ENCODE peak calls at places on chromosomes 4 and X, in six cellular contexts. A is H54, O is ACHN, D is Peyer's patch, Z is astrocyte of the spinal cord, H is tibial nerve. U is an unnamed sample.

GRCh38 chr4:87543835-87544461 is 14.8 kb upstream of the SPARCL1 start:
- DNase-seq in D (no peak), Z (peak), A (peak), H (no peak), O (peak), U (no peak)

GRCh38 chr4:77581724-77582123 is 23.9 kb upstream of the CXCL13 start:
- DNase-seq in A (no peak), H (no peak), O (no peak), Z (no peak), D (no peak), U (no peak)

GRCh38 chrX:2388669-2389068 is 112.1 kb downstream of the DHRSX start:
- DNase-seq in Z (no peak), H (no peak), A (no peak), D (no peak), O (no peak), U (no peak)

GRCh38 chr4:26789208-26789607 is 71.4 kb upstream of the STIM2 start:
- DNase-seq in Z (no peak), D (no peak), H (no peak), A (no peak), O (no peak), U (no peak)

GRCh38 chr4:78585633-78586032 is 34.1 kb downstream of the ANXA3 start:
- DNase-seq in Z (no peak), O (no peak), H (no peak), D (no peak), A (no peak), U (no peak)

GRCh38 chrX:71870337-71871098 is 40.1 kb upstream of the NHSL2 start:
- DNase-seq in D (no peak), Z (peak), H (no peak), A (no peak), O (peak), U (no peak)

GRCh38 chrX:21961142-21961541 is 20.6 kb downstream of the SMS start:
- DNase-seq in O (no peak), H (no peak), A (no peak), Z (no peak), D (no peak), U (no peak)

GRCh38 chr4:8120518-8120917 is 38.1 kb downstream of the ABLIM2 start:
- DNase-seq in H (no peak), D (no peak), A (no peak), Z (no peak), O (no peak), U (no peak)

GRCh38 chrX:18422325-18422724 is 3.1 kb upstream of the CDKL5 start:
- DNase-seq in A (no peak), Z (peak), H (no peak), D (no peak), O (peak), U (no peak)

GRCh38 chr4:127523369-127523768 is 109.4 kb upstream of the INTU start:
- DNase-seq in D (no peak), O (no peak), Z (no peak), A (no peak), H (no peak), U (no peak)

GRCh38 chr4:89161841-89162240 is 50.5 kb downstream of the TIGD2 start:
- DNase-seq in H (no peak), A (no peak), Z (no peak), D (no peak), O (no peak), U (no peak)

GRCh38 chr4:118032691-118033090 is 1.6 kb upstream of the NDST3 start:
- DNase-seq in D (no peak), A (peak), Z (peak), O (peak), H (no peak), U (no peak)

GRCh38 chr4:93764647-93765246 is 63.8 kb upstream of the ATOH1 start:
- DNase-seq in H (no peak), A (peak), D (no peak), O (peak), Z (peak), U (peak)

GRCh38 chr4:74555231-74555630 is 110.3 kb downstream of the AREG start:
- DNase-seq in A (no peak), Z (peak), O (no peak), D (no peak), H (no peak), U (no peak)

GRCh38 chr4:107153956-107154355 is 117.8 kb upstream of the DKK2 start:
- DNase-seq in A (no peak), O (no peak), Z (peak), D (no peak), H (no peak), U (no peak)

GRCh38 chr4:125187221-125187620 is 127.5 kb upstream of the FAT4 start:
- DNase-seq in D (no peak), Z (peak), H (no peak), A (peak), O (no peak), U (no peak)

GRCh38 chrX:41389311-41389888 is 55.4 kb downstream of the DDX3X start:
- DNase-seq in Z (no peak), D (no peak), H (no peak), O (no peak), A (no peak), U (no peak)

GRCh38 chr4:5374994-5375393 is 323.7 kb downstream of the STK32B start:
- DNase-seq in O (no peak), Z (no peak), A (no peak), D (no peak), H (no peak), U (no peak)

GRCh38 chrX:30875957-30876356 is 13.1 kb downstream of the TAB3 start:
- DNase-seq in Z (peak), D (no peak), O (peak), A (no peak), H (no peak), U (no peak)

GRCh38 chr4:68342139-68342538 is 7.8 kb downstream of the YTHDC1 start:
- DNase-seq in D (no peak), A (no peak), O (no peak), Z (peak), H (no peak), U (no peak)

GRCh38 chr4:143667461-143667860 is 33.0 kb downstream of the FREM3 start:
- DNase-seq in D (no peak), Z (peak), H (no peak), O (peak), A (no peak), U (no peak)

GRCh38 chr4:140018931-140019618 is 134.9 kb downstream of the MAML3 start:
- DNase-seq in O (no peak), A (no peak), H (no peak), Z (no peak), D (no peak), U (no peak)

GRCh38 chr4:119501740-119502139 is 126.9 kb downstream of the PDE5A start:
- DNase-seq in A (no peak), H (no peak), D (no peak), Z (no peak), O (no peak), U (no peak)

GRCh38 chrX:351736-352135 is 33.1 kb upstream of the GTPBP6 start:
- DNase-seq in A (no peak), H (no peak), Z (no peak), D (no peak), O (no peak), U (no peak)

GRCh38 chr4:6235901-6236625 is 33.6 kb upstream of the WFS1 start:
- DNase-seq in O (no peak), H (no peak), A (no peak), D (no peak), Z (no peak), U (no peak)

U was measured in KG1.